ENCODE peak calls at places on chromosome 6, in five cellular contexts. S is H4, F is amniotic stem cell, J is C1 segment of cervical spinal cord, I is breast epithelium. L is an unnamed sample.

GRCh38 chr6:17725083-17725482 is 18.4 kb upstream of the NUP153 start:
- DNase-seq in S (peak), F (no peak), J (no peak), I (no peak), L (no peak)

GRCh38 chr6:108653864-108654402 is 93.2 kb downstream of the FOXO3 start:
- DNase-seq in S (no peak), F (no peak), J (no peak), I (no peak), L (no peak)

GRCh38 chr6:165668951-165669350 is 5.9 kb upstream of the PDE10A start:
- DNase-seq in S (no peak), F (no peak), J (no peak), I (no peak), L (no peak)

GRCh38 chr6:39452306-39452705 is 129.8 kb upstream of the KCNK16 start:
- DNase-seq in S (peak), F (no peak), J (no peak), I (no peak), L (no peak)

GRCh38 chr6:32462609-32463008 is 22.9 kb downstream of the HLA-DRA start:
- DNase-seq in S (peak), F (no peak), J (no peak), I (no peak), L (no peak)

GRCh38 chr6:139371421-139372253 is 2.8 kb downstream of the CITED2 start:
- DNase-seq in S (no peak), F (no peak), J (no peak), I (no peak), L (no peak)

GRCh38 chr6:117265425-117266266 is at the start of gene VGLL2:
- DNase-seq in S (peak), F (no peak), J (no peak), I (no peak), L (no peak)

GRCh38 chr6:155001482-155001881 is 6.4 kb downstream of the TIAM2 start:
- DNase-seq in S (peak), F (no peak), J (no peak), I (no peak), L (no peak)

GRCh38 chr6:36196049-36196879 is at the start of gene BRPF3:
- DNase-seq in S (peak), F (peak), J (peak), I (peak), L (peak)

GRCh38 chr6:52984247-52984646 is 10.8 kb downstream of the GSTA4 start:
- DNase-seq in S (peak), F (no peak), J (no peak), I (no peak), L (no peak)